ENCODE peak calls at places on chromosomes 2 and 18, in five cellular contexts. G is heart right ventricle, D is ovary, V is sigmoid colon, Z is tibial nerve. M is an unnamed sample.

GRCh38 chr2:241633561-241633960 is 3.4 kb downstream of the THAP4 start:
- DNase-seq in G (no peak), D (no peak), V (no peak), Z (no peak), M (no peak)

GRCh38 chr2:232515599-232515998 is 4.6 kb upstream of the PRSS56 start:
- DNase-seq in G (no peak), D (no peak), V (no peak), Z (no peak), M (no peak)

GRCh38 chr2:383888-384287 is 96.0 kb upstream of the ALKAL2 start:
- DNase-seq in G (no peak), D (no peak), V (no peak), Z (no peak), M (no peak)

GRCh38 chr2:55146266-55146665 is 85.8 kb downstream of the CLHC1 start:
- DNase-seq in G (no peak), D (no peak), V (no peak), Z (no peak), M (no peak)

GRCh38 chr18:34131008-34131407 is 93.7 kb downstream of the NOL4 start:
- DNase-seq in G (no peak), D (no peak), V (no peak), Z (no peak), M (no peak)

GRCh38 chr2:47173986-47174730 is 19.1 kb upstream of the STPG4 start:
- DNase-seq in G (no peak), D (no peak), V (no peak), Z (no peak), M (no peak)

GRCh38 chr2:58569460-58570185 is 328.5 kb upstream of the FANCL start:
- DNase-seq in G (no peak), D (no peak), V (no peak), Z (no peak), M (no peak)

GRCh38 chr2:15544227-15544626 is 16.9 kb downstream of the NBAS start:
- DNase-seq in G (no peak), D (no peak), V (no peak), Z (no peak), M (no peak)

GRCh38 chr2:221025397-221025796 is 546.7 kb downstream of the EPHA4 start:
- DNase-seq in G (no peak), D (no peak), V (no peak), Z (no peak), M (no peak)

GRCh38 chr2:121285077-121285449 is at the start of gene TFCP2L1:
- DNase-seq in G (no peak), D (no peak), V (no peak), Z (no peak), M (no peak)

GRCh38 chr2:201971516-201972228 is 62.0 kb upstream of the FZD7 start:
- DNase-seq in G (no peak), D (no peak), V (peak; percentile 24), Z (no peak), M (peak; percentile 53)

GRCh38 chr2:7707723-7708122 is 790.5 kb downstream of the RNF144A start:
- DNase-seq in G (no peak), D (no peak), V (no peak), Z (no peak), M (no peak)

GRCh38 chr2:212484563-212485080 is 54.0 kb downstream of the ERBB4 start:
- DNase-seq in G (no peak), D (no peak), V (no peak), Z (no peak), M (no peak)

GRCh38 chr2:73642338-73643018 is at the start of gene NAT8:
- DNase-seq in G (no peak), D (no peak), V (no peak), Z (no peak), M (no peak)

GRCh38 chr2:110125292-110125691 is 9.7 kb upstream of the MALL start:
- DNase-seq in G (no peak), D (no peak), V (no peak), Z (no peak), M (no peak)

GRCh38 chr2:227147023-227147422 is 17.0 kb downstream of the COL4A4 start:
- DNase-seq in G (no peak), D (no peak), V (no peak), Z (no peak), M (no peak)

GRCh38 chr2:174574657-174575056 is 22.9 kb downstream of the WIPF1 start:
- DNase-seq in G (no peak), D (peak; percentile 48), V (peak; percentile 79), Z (no peak), M (no peak)

GRCh38 chr2:23433282-23433681 is 48.3 kb downstream of the KLHL29 start:
- DNase-seq in G (no peak), D (no peak), V (no peak), Z (no peak), M (no peak)

GRCh38 chr18:77209587-77209986 is 40.1 kb upstream of the GALR1 start:
- DNase-seq in G (no peak), D (no peak), V (no peak), Z (no peak), M (peak; percentile 82)

GRCh38 chr2:101265893-101266499 is 13.3 kb downstream of the CNOT11 start:
- DNase-seq in G (no peak), D (no peak), V (no peak), Z (no peak), M (no peak)

GRCh38 chr2:57906152-57906732 is 140.4 kb upstream of the VRK2 start:
- DNase-seq in G (no peak), D (no peak), V (no peak), Z (no peak), M (peak; percentile 18)

GRCh38 chr2:190927257-190927656 is 46.6 kb downstream of the GLS start:
- DNase-seq in G (no peak), D (no peak), V (no peak), Z (no peak), M (no peak)

GRCh38 chr2:216004408-216005283 is 8.7 kb downstream of the MREG start:
- DNase-seq in G (no peak), D (no peak), V (no peak), Z (no peak), M (no peak)

GRCh38 chr2:45128580-45128997 is 119.3 kb upstream of the SIX2 start:
- DNase-seq in G (peak; percentile 35), D (no peak), V (no peak), Z (peak; percentile 36), M (peak; percentile 92)

GRCh38 chr2:222057249-222058073 is 241.3 kb downstream of the PAX3 start:
- DNase-seq in G (no peak), D (no peak), V (no peak), Z (no peak), M (peak; percentile 30)

GRCh38 chr2:160574472-160575140 is 81.0 kb upstream of the RBMS1 start:
- DNase-seq in G (no peak), D (no peak), V (no peak), Z (no peak), M (peak; percentile 47)

GRCh38 chr2:221853297-221853696 is 281.2 kb upstream of the EPHA4 start:
- DNase-seq in G (no peak), D (no peak), V (no peak), Z (no peak), M (no peak)

GRCh38 chr2:197556456-197556855 is 40.6 kb downstream of the MOB4 start:
- DNase-seq in G (no peak), D (no peak), V (no peak), Z (no peak), M (no peak)

GRCh38 chr2:83386559-83386958 is 1072.5 kb downstream of the SUCLG1 start:
- DNase-seq in G (no peak), D (no peak), V (no peak), Z (no peak), M (no peak)

GRCh38 chr2:237075749-237076599 is 9.7 kb upstream of the COPS8 start:
- DNase-seq in G (no peak), D (no peak), V (no peak), Z (no peak), M (no peak)
- H3K4me1 ChIP-seq in G (peaks cover 37% of the 10 kb centered on the region), D (peaks cover 2% of the 10 kb centered on the region), V (no peaks in the 10 kb centered on the region), Z (no peaks in the 10 kb centered on the region), M (peaks cover 19% of the 10 kb centered on the region)

GRCh38 chr2:30272286-30272685 is 41.0 kb downstream of the LBH start:
- DNase-seq in G (no peak), D (no peak), V (no peak), Z (no peak), M (no peak)

GRCh38 chr2:30275256-30275655 is 43.9 kb downstream of the LBH start:
- DNase-seq in G (no peak), D (no peak), V (no peak), Z (no peak), M (no peak)

GRCh38 chr2:30272761-30273573 is 41.6 kb downstream of the LBH start:
- DNase-seq in G (no peak), D (no peak), V (no peak), Z (no peak), M (peak; percentile 89)

GRCh38 chr2:30271300-30271699 is 40.0 kb downstream of the LBH start:
- DNase-seq in G (no peak), D (no peak), V (no peak), Z (no peak), M (no peak)

DNA sequence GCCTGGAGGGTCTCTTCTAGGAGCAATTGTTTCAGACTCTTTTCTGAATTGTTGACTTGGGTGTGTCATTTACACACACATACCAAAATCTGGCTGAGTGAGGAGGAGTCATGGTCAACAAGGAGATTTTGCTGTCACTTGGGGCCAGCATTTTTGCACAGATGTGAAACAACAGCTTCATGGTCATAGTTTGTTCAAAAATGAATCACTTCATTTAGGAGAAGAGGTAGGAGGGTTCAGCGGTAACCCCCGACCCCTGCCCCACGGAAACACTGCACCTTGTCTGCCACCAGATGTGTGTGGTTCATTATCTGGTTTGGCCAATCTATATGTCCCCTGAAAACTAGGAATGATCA is 42.2 kb downstream of the LBH start:
- DNase-seq in G (no peak), D (no peak), V (no peak), Z (no peak), M (no peak)
- H3K27ac ChIP-seq in G (no peak overlapping the region), D (no peak overlapping the region), V (no peak overlapping the region), Z (no peak overlapping the region), M (peak overlapping the region; percentile 94)

GRCh38 chr2:30243231-30243630 is 11.9 kb downstream of the LBH start:
- DNase-seq in G (no peak), D (no peak), V (no peak), Z (no peak), M (no peak)

GRCh38 chr2:30237346-30238142 is 6.2 kb downstream of the LBH start:
- DNase-seq in G (no peak), D (peak; percentile 13), V (peak; percentile 51), Z (no peak), M (no peak)

GRCh38 chr2:30239308-30240161 is 8.2 kb downstream of the LBH start:
- DNase-seq in G (peak; percentile 82), D (peak; percentile 83), V (peak; percentile 91), Z (peak; percentile 78), M (peak; percentile 55)

GRCh38 chr2:30238143-30238800 is 6.9 kb downstream of the LBH start:
- DNase-seq in G (no peak), D (no peak), V (peak; percentile 58), Z (no peak), M (no peak)

GRCh38 chr2:30240162-30240696 is 8.9 kb downstream of the LBH start:
- DNase-seq in G (no peak), D (no peak), V (no peak), Z (no peak), M (no peak)
- H3K4me1 ChIP-seq in G (peaks cover 97% of the 10 kb centered on the region), D (peaks cover 18% of the 10 kb centered on the region), V (no peaks in the 10 kb centered on the region), Z (no peaks in the 10 kb centered on the region), M (peaks cover 5% of the 10 kb centered on the region)

DNA sequence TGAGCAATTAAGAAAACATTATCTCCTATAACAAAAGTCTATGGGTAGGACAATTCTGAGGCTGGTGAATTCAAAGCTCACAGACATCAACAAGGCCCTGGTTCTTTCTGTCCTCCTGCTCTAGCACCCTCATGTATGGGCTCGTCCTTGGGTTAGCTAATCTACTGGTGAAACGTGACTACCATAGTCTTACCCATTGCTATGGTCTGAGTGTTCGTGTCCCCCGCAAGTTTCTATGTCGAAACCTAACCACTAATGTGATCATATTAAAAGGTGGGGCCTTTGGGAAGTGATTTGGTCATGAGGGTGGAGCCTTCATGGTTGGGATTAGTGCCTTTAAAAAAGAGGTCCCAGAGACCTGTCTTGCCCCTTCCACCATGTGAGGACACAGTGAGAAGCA is 564.7 kb downstream of the TNS1 start:
- DNase-seq in G (no peak), D (no peak), V (no peak), Z (peak; percentile 2), M (no peak)
- H3K27ac ChIP-seq in G (peak overlapping the region; percentile 50), D (peak overlapping the region; percentile 50), V (peak overlapping the region; percentile 79), Z (peak overlapping the region; percentile 57), M (no peak overlapping the region)

M was measured in SJSA1.